ENCODE peak calls at places on chromosomes 3 and 15, in six cellular contexts. One of them, this sample, is unnamed.

GRCh38 chr3:137692803-137693431 is 71.2 kb upstream of the SOX14 start:
- DNase-seq in HL-60: peak; percentile 32
- DNase-seq in Panc1: no peak
- DNase-seq in K562: peak; percentile 13
- DNase-seq in stomach: no peak
- DNase-seq in spleen: no peak
- DNase-seq in this sample: no peak

GRCh38 chr3:27666708-27667107 is 55.4 kb downstream of the EOMES start:
- DNase-seq in HL-60: peak; percentile 93
- DNase-seq in Panc1: no peak
- DNase-seq in K562: no peak
- DNase-seq in stomach: no peak
- DNase-seq in spleen: peak; percentile 85
- DNase-seq in this sample: peak; percentile 79

GRCh38 chr3:67699877-67700276 is 45.5 kb upstream of the SUCLG2 start:
- DNase-seq in HL-60: no peak
- DNase-seq in Panc1: no peak
- DNase-seq in K562: no peak
- DNase-seq in stomach: no peak
- DNase-seq in spleen: no peak
- DNase-seq in this sample: no peak

GRCh38 chr15:91950631-91951384 is 97.3 kb downstream of the SLCO3A1 start:
- DNase-seq in HL-60: no peak
- DNase-seq in Panc1: no peak
- DNase-seq in K562: no peak
- DNase-seq in stomach: no peak
- DNase-seq in spleen: no peak
- DNase-seq in this sample: no peak

GRCh38 chr15:42140383-42141070 is 15.9 kb downstream of the PLA2G4F start:
- DNase-seq in HL-60: no peak
- DNase-seq in Panc1: no peak
- DNase-seq in K562: no peak
- DNase-seq in stomach: no peak
- DNase-seq in spleen: peak; percentile 36
- DNase-seq in this sample: no peak

GRCh38 chr3:143134446-143134845 is 14.9 kb downstream of the CHST2 start:
- DNase-seq in HL-60: no peak
- DNase-seq in Panc1: no peak
- DNase-seq in K562: peak; percentile 19
- DNase-seq in stomach: no peak
- DNase-seq in spleen: no peak
- DNase-seq in this sample: peak; percentile 77

GRCh38 chr3:104548401-104548800 is 818.3 kb upstream of the ALCAM start:
- DNase-seq in HL-60: no peak
- DNase-seq in Panc1: no peak
- DNase-seq in K562: no peak
- DNase-seq in stomach: no peak
- DNase-seq in spleen: no peak
- DNase-seq in this sample: no peak

GRCh38 chr15:58314593-58315216 is 117.1 kb upstream of the LIPC start:
- DNase-seq in HL-60: no peak
- DNase-seq in Panc1: no peak
- DNase-seq in K562: no peak
- DNase-seq in stomach: no peak
- DNase-seq in spleen: no peak
- DNase-seq in this sample: no peak

GRCh38 chr3:16606398-16606797 is 1.2 kb upstream of the DAZL start:
- DNase-seq in HL-60: no peak
- DNase-seq in Panc1: no peak
- DNase-seq in K562: no peak
- DNase-seq in stomach: no peak
- DNase-seq in spleen: no peak
- DNase-seq in this sample: no peak

GRCh38 chr3:23665741-23666140 is 140.0 kb upstream of the UBE2E1 start:
- DNase-seq in HL-60: no peak
- DNase-seq in Panc1: no peak
- DNase-seq in K562: no peak
- DNase-seq in stomach: no peak
- DNase-seq in spleen: no peak
- DNase-seq in this sample: no peak

GRCh38 chr15:58627706-58628105 is 121.8 kb downstream of the ADAM10 start:
- DNase-seq in HL-60: no peak
- DNase-seq in Panc1: no peak
- DNase-seq in K562: no peak
- DNase-seq in stomach: no peak
- DNase-seq in spleen: no peak
- DNase-seq in this sample: no peak

GRCh38 chr15:90047956-90048575 is 46.9 kb downstream of the ZNF710 start:
- DNase-seq in HL-60: no peak
- DNase-seq in Panc1: no peak
- DNase-seq in K562: no peak
- DNase-seq in stomach: peak; percentile 51
- DNase-seq in spleen: no peak
- DNase-seq in this sample: no peak

GRCh38 chr3:157078131-157078835 is 81.7 kb downstream of the CCNL1 start:
- DNase-seq in HL-60: no peak
- DNase-seq in Panc1: no peak
- DNase-seq in K562: no peak
- DNase-seq in stomach: no peak
- DNase-seq in spleen: no peak
- DNase-seq in this sample: no peak

GRCh38 chr15:69236505-69236904 is 62.2 kb upstream of the PAQR5 start:
- DNase-seq in HL-60: no peak
- DNase-seq in Panc1: no peak
- DNase-seq in K562: no peak
- DNase-seq in stomach: no peak
- DNase-seq in spleen: no peak
- DNase-seq in this sample: no peak

GRCh38 chr3:8604006-8604405 is 40.6 kb downstream of the SSUH2 start:
- DNase-seq in HL-60: no peak
- DNase-seq in Panc1: no peak
- DNase-seq in K562: no peak
- DNase-seq in stomach: no peak
- DNase-seq in spleen: no peak
- DNase-seq in this sample: no peak

GRCh38 chr15:45386974-45387373 is 8.6 kb upstream of the GATM start:
- DNase-seq in HL-60: no peak
- DNase-seq in Panc1: no peak
- DNase-seq in K562: no peak
- DNase-seq in stomach: no peak
- DNase-seq in spleen: no peak
- DNase-seq in this sample: no peak

GRCh38 chr15:39429898-39430357 is 151.0 kb upstream of the THBS1 start:
- DNase-seq in HL-60: no peak
- DNase-seq in Panc1: no peak
- DNase-seq in K562: no peak
- DNase-seq in stomach: peak; percentile 31
- DNase-seq in spleen: no peak
- DNase-seq in this sample: peak; percentile 62

GRCh38 chr3:28122227-28122626 is 119.2 kb upstream of the CMC1 start:
- DNase-seq in HL-60: no peak
- DNase-seq in Panc1: no peak
- DNase-seq in K562: no peak
- DNase-seq in stomach: no peak
- DNase-seq in spleen: no peak
- DNase-seq in this sample: no peak

GRCh38 chr15:88982304-88982945 is 69.2 kb upstream of the MFGE8 start:
- DNase-seq in HL-60: no peak
- DNase-seq in Panc1: no peak
- DNase-seq in K562: no peak
- DNase-seq in stomach: no peak
- DNase-seq in spleen: no peak
- DNase-seq in this sample: no peak

GRCh38 chr3:102529452-102529851 is 94.6 kb downstream of the ZPLD1 start:
- DNase-seq in HL-60: no peak
- DNase-seq in Panc1: peak; percentile 12
- DNase-seq in K562: no peak
- DNase-seq in stomach: no peak
- DNase-seq in spleen: no peak
- DNase-seq in this sample: no peak

GRCh38 chr3:17356581-17356980 is 385.9 kb downstream of the TBC1D5 start:
- DNase-seq in HL-60: no peak
- DNase-seq in Panc1: no peak
- DNase-seq in K562: no peak
- DNase-seq in stomach: no peak
- DNase-seq in spleen: no peak
- DNase-seq in this sample: no peak

GRCh38 chr15:51970132-51970817 is 1.3 kb downstream of the LEO1 start:
- DNase-seq in HL-60: no peak
- DNase-seq in Panc1: no peak
- DNase-seq in K562: no peak
- DNase-seq in stomach: no peak
- DNase-seq in spleen: no peak
- DNase-seq in this sample: no peak

GRCh38 chr3:143139786-143140185 is 20.2 kb downstream of the CHST2 start:
- DNase-seq in HL-60: no peak
- DNase-seq in Panc1: no peak
- DNase-seq in K562: no peak
- DNase-seq in stomach: no peak
- DNase-seq in spleen: no peak
- DNase-seq in this sample: no peak

GRCh38 chr3:193742628-193743027 is 149.6 kb downstream of the OPA1 start:
- DNase-seq in HL-60: no peak
- DNase-seq in Panc1: no peak
- DNase-seq in K562: no peak
- DNase-seq in stomach: no peak
- DNase-seq in spleen: no peak
- DNase-seq in this sample: no peak

GRCh38 chr3:58326267-58326932 is 6.3 kb upstream of the PXK start:
- DNase-seq in HL-60: no peak
- DNase-seq in Panc1: no peak
- DNase-seq in K562: no peak
- DNase-seq in stomach: no peak
- DNase-seq in spleen: no peak
- DNase-seq in this sample: no peak

DNA sequence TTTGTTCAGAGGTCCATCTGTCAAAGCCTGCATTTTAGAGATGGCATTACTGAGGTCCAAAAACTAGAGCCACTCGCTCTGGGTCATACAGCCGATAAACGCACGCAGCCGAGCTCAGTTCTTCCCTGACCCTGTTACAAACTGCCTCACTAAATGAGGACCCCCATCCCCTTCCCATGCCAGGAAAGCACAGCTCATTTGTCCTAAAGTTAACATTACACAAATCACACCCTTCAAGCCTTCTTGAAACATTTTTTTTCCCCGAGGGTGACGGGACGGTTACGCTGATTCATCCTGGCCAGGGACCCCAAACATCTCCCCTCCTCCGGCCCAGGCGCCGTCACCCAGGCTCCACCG is 832 bp upstream of the CMTM8 start:
- DNase-seq in HL-60: no peak
- DNase-seq in Panc1: no peak
- DNase-seq in K562: no peak
- DNase-seq in stomach: no peak
- DNase-seq in spleen: no peak
- DNase-seq in this sample: no peak
- TF ChIP-seq CTCF in HL-60: no peak
- TF ChIP-seq CTCF in Panc1: no peak
- TF ChIP-seq CTCF in K562: no peak
- TF ChIP-seq CTCF in stomach: no peak
- TF ChIP-seq CTCF in spleen: no peak
- TF ChIP-seq CTCF in this sample: no peak

DNA sequence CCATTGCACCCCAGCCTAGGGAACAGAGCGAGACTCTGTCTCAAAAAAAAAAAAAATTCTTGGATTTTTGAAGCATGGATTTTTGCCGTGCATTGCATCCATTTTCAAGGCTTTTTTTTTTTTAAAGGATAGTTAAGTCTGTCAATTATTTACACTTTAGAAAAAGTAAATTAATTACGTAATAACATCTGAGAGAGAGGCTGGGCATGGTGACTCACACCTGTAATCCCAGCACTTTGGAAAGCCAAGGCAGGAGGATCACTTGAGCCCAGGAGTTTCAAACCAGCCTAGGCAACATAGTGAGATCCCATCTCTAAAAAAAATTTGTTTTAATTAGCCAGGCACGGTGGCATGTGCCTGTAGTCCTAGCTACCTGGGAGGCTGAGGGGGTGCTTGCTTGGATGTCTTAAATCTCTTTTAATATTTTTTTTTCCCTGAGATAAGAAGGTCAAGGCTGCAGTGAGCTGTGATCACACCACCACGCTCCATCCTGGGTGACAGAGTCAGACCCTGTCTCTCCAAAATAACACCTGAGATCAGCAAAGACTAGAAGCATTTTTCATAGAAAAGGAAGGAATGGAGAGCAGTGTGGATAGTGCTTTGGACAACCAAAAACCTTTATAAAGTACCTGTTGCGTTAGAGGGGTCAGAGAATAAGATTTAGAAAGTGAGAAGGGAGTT is 6.8 kb upstream of the SENP7 start:
- DNase-seq in HL-60: no peak
- DNase-seq in Panc1: no peak
- DNase-seq in K562: no peak
- DNase-seq in stomach: no peak
- DNase-seq in spleen: no peak
- DNase-seq in this sample: no peak
- TF ChIP-seq POLR2AphosphoS5 in HL-60: no peak
- TF ChIP-seq POLR2AphosphoS5 in Panc1: no peak
- TF ChIP-seq POLR2AphosphoS5 in K562: no peak
- TF ChIP-seq POLR2AphosphoS5 in stomach: no peak
- TF ChIP-seq POLR2AphosphoS5 in spleen: no peak
- TF ChIP-seq POLR2AphosphoS5 in this sample: no peak

DNA sequence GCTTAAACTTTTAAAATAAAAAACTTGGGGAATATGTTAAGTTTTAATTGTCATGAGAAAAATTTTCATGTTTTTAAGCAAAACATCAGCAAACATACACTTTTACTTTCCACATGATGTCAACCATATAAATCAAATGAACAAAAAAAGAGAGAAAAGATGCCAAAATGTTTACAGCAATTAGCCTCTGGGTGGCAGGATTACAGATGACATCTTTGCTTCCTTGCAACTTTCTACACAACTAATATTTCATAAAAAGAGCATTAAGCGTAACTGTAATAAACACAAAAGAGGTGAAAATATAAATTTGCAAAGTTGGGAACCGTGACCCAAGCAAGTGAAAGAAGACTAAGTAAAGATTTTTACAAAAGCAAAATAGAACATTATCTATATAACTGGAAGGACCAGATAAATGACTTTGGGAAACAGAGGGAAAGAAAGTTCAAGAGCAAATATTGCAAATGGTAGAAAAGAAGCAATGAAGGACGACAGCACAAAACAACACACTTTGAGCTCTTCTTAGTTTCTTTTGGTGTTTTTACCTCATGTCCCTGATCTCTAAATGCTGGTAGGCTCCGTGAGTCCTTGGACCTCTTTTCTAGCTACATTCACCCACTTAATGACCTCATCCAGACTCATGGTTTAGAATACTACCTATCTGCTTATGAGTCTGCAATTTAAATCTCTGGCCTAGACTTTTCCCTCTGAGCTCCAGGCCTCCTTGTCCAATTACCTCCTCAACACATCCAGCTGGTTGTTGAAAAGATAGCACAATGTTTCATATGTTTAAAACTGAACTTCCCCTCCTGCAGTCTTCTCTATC is 9.4 kb downstream of the TP53BP1 start:
- DNase-seq in HL-60: no peak
- DNase-seq in Panc1: no peak
- DNase-seq in K562: no peak
- DNase-seq in stomach: no peak
- DNase-seq in spleen: no peak
- DNase-seq in this sample: no peak
- TF ChIP-seq CTCF in HL-60: peak; percentile 10
- TF ChIP-seq CTCF in Panc1: no peak
- TF ChIP-seq CTCF in K562: no peak
- TF ChIP-seq CTCF in stomach: no peak
- TF ChIP-seq CTCF in spleen: peak; percentile 17
- TF ChIP-seq CTCF in this sample: peak; percentile 39

GRCh38 chr3:176321099-176321498 is 876.2 kb downstream of the TBL1XR1 start:
- DNase-seq in HL-60: no peak
- DNase-seq in Panc1: no peak
- DNase-seq in K562: no peak
- DNase-seq in stomach: no peak
- DNase-seq in spleen: no peak
- DNase-seq in this sample: no peak
- TF ChIP-seq POLR2AphosphoS5 in HL-60: no peak
- TF ChIP-seq POLR2AphosphoS5 in Panc1: no peak
- TF ChIP-seq POLR2AphosphoS5 in K562: no peak
- TF ChIP-seq POLR2AphosphoS5 in stomach: no peak
- TF ChIP-seq POLR2AphosphoS5 in spleen: no peak
- TF ChIP-seq POLR2AphosphoS5 in this sample: no peak